ENCODE peak calls at places on chromosomes 5 and 9, in six cellular contexts. Z is natural killer cell; Y is naive thymus-derived CD8-positive, alpha-beta T cell; J is T-helper 17 cell; F is sciatic nerve; E is left cardiac atrium. A is an unnamed sample.

GRCh38 chr5:151659001-151659754 is 27.5 kb downstream of the SPARC start:
- ATAC-seq in F (peak; percentile 91), J (peak; percentile 97), Z (peak; percentile 100), Y (peak; percentile 99), E (peak; percentile 83), A (peak; percentile 79)

GRCh38 chr5:126115230-126115629 is 308.0 kb upstream of the GRAMD2B start:
- ATAC-seq in F (no peak), E (no peak), J (no peak), Z (no peak), Y (no peak), A (no peak)

GRCh38 chr9:129414377-129415021 is 206.4 kb downstream of the C9orf50 start:
- ATAC-seq in F (peak; percentile 48), E (peak; percentile 6), Z (no peak), Y (peak; percentile 36), J (no peak), A (peak; percentile 19)

GRCh38 chr9:125649826-125650225 is 57.2 kb downstream of the MAPKAP1 start:
- ATAC-seq in J (no peak), F (no peak), Z (no peak), Y (no peak), E (no peak), A (no peak)

GRCh38 chr5:151006704-151007334 is 13.6 kb upstream of the GPX3 start:
- ATAC-seq in F (peak; percentile 2), Z (no peak), Y (no peak), J (no peak), E (no peak), A (peak; percentile 14)

GRCh38 chr5:553874-554273 is 29.6 kb upstream of the SLC9A3 start:
- ATAC-seq in Y (no peak), J (no peak), Z (no peak), E (no peak), F (no peak), A (no peak)

GRCh38 chr5:20575515-20575914 is 587.5 kb upstream of the CDH18 start:
- ATAC-seq in Y (no peak), J (no peak), E (no peak), Z (no peak), F (peak; percentile 30), A (no peak)

GRCh38 chr9:76534031-76534430 is 75.0 kb downstream of the GCNT1 start:
- ATAC-seq in J (no peak), Z (no peak), F (no peak), Y (no peak), E (no peak), A (no peak)

GRCh38 chr5:110116539-110116938 is 426.8 kb downstream of the MAN2A1 start:
- ATAC-seq in J (no peak), Z (no peak), F (no peak), E (no peak), Y (no peak), A (no peak)

GRCh38 chr5:145922059-145922458 is 14.3 kb upstream of the SH3RF2 start:
- ATAC-seq in F (no peak), J (no peak), Z (no peak), E (peak; percentile 60), Y (no peak), A (no peak)

GRCh38 chr9:99911600-99911999 is 5.1 kb downstream of the STX17 start:
- ATAC-seq in Z (no peak), J (no peak), F (no peak), Y (no peak), E (no peak), A (no peak)

GRCh38 chr9:130263601-130264413 is 1.8 kb upstream of the HMCN2 start:
- ATAC-seq in Y (no peak), F (no peak), J (no peak), E (no peak), Z (no peak), A (no peak)

A was measured in gastroesophageal sphincter.